ENCODE peak calls at places on chromosomes 5 and 9, in nine cellular contexts. H is stimulated activated CD8-positive, alpha-beta memory T cell treated with anti-CD3 and anti-CD28 coated beads, Interleukin-15, amount 100 ng/mL, for 1 hour; N is AG09319; P is mammary epithelial cell; W is cardiac muscle cell; Y is NCI-H2081; O is amniotic epithelial cell; Q is iPS-NIHi11; M is HTR-8/SVneo. J is an unnamed sample.

GRCh38 chr5:131525805-131526204 is 109.2 kb downstream of the RAPGEF6 start:
- DNase-seq in H (no peak), O (no peak), M (no peak), P (no peak), Q (no peak), Y (no peak), W (no peak), N (peak), J (no peak)

GRCh38 chr5:151234476-151235238 is 10.8 kb upstream of the CCDC69 start:
- DNase-seq in N (peak), P (peak), H (no peak), W (no peak), O (peak), M (no peak), Q (no peak), Y (no peak), J (no peak)

GRCh38 chr9:115672477-115673316 is 480.9 kb upstream of the PAPPA start:
- DNase-seq in W (no peak), N (peak), P (peak), H (no peak), M (peak), O (peak), Q (peak), Y (no peak), J (peak)

GRCh38 chr5:129541648-129542251 is 81.7 kb downstream of the ADAMTS19 start:
- DNase-seq in Y (no peak), H (no peak), Q (no peak), P (peak), N (no peak), M (peak), O (peak), W (peak), J (no peak)

GRCh38 chr9:16848189-16848588 is 22.3 kb downstream of the BNC2 start:
- DNase-seq in Y (no peak), M (no peak), O (no peak), W (no peak), N (no peak), Q (no peak), H (no peak), P (no peak), J (no peak)

GRCh38 chr5:78677777-78678668 is 29.5 kb upstream of the LHFPL2 start:
- DNase-seq in P (peak), Q (no peak), M (peak), N (peak), W (no peak), O (peak), Y (no peak), H (no peak), J (no peak)

GRCh38 chr5:43680286-43680685 is 77.3 kb downstream of the NNT start:
- DNase-seq in P (no peak), N (no peak), Q (no peak), Y (no peak), O (no peak), H (no peak), W (no peak), M (no peak), J (no peak)

GRCh38 chr9:132892383-132892782 is 13.7 kb downstream of the SPACA9 start:
- DNase-seq in Q (no peak), W (peak), N (no peak), H (no peak), P (no peak), M (no peak), Y (no peak), O (no peak), J (no peak)

GRCh38 chr5:101679816-101680215 is 616.3 kb downstream of the SLCO4C1 start:
- DNase-seq in P (peak), W (no peak), Q (no peak), M (no peak), O (peak), H (no peak), Y (no peak), N (no peak), J (no peak)

GRCh38 chr5:149735066-149735465 is 5.0 kb downstream of the PPARGC1B start:
- DNase-seq in P (peak), Y (no peak), M (peak), O (no peak), W (no peak), N (no peak), H (no peak), Q (no peak), J (no peak)

GRCh38 chr5:169037478-169037877 is 263.5 kb downstream of the SLIT3 start:
- DNase-seq in N (no peak), H (no peak), W (peak), O (no peak), Y (no peak), P (no peak), Q (no peak), M (no peak), J (no peak)

J was measured in NCI-H1930.